ENCODE peak calls at places on chromosomes 13 and 19, in nine cellular contexts. One of them, this sample, is unnamed. For H3K4me1, the result is how much of the 10 kb centered on the place peaks cover.

GRCh38 chr13:51644649-51645048 is 60.4 kb downstream of the WDFY2 start:
- DNase-seq in left ventricle myocardium inferior: no peak
- DNase-seq in cardiac muscle cell: no peak
- DNase-seq in adrenal gland: peak
- DNase-seq in fibroblast of lung: peak
- DNase-seq in CD4-positive, alpha-beta memory T cell: no peak
- DNase-seq in psoas muscle: no peak
- DNase-seq in naive thymus-derived CD4-positive, alpha-beta T cell: no peak
- DNase-seq in adipocyte: peak
- DNase-seq in this sample: no peak

GRCh38 chr19:15244808-15245207 is 12.6 kb upstream of the EPHX3 start:
- DNase-seq in naive thymus-derived CD4-positive, alpha-beta T cell: no peak
- DNase-seq in adrenal gland: no peak
- DNase-seq in cardiac muscle cell: no peak
- DNase-seq in adipocyte: no peak
- DNase-seq in fibroblast of lung: no peak
- DNase-seq in psoas muscle: no peak
- DNase-seq in CD4-positive, alpha-beta memory T cell: no peak
- DNase-seq in left ventricle myocardium inferior: no peak
- DNase-seq in this sample: no peak

GRCh38 chr19:48755787-48756674 is 707 bp downstream of the FGF21 start:
- DNase-seq in naive thymus-derived CD4-positive, alpha-beta T cell: no peak
- DNase-seq in adrenal gland: no peak
- DNase-seq in fibroblast of lung: no peak
- DNase-seq in adipocyte: no peak
- DNase-seq in cardiac muscle cell: no peak
- DNase-seq in CD4-positive, alpha-beta memory T cell: no peak
- DNase-seq in psoas muscle: no peak
- DNase-seq in left ventricle myocardium inferior: no peak
- DNase-seq in this sample: no peak

GRCh38 chr19:38559428-38560401 is 58.0 kb downstream of the MAP4K1 start:
- DNase-seq in CD4-positive, alpha-beta memory T cell: peak
- DNase-seq in cardiac muscle cell: no peak
- DNase-seq in naive thymus-derived CD4-positive, alpha-beta T cell: no peak
- DNase-seq in adrenal gland: no peak
- DNase-seq in left ventricle myocardium inferior: no peak
- DNase-seq in adipocyte: peak
- DNase-seq in psoas muscle: peak
- DNase-seq in fibroblast of lung: peak
- DNase-seq in this sample: no peak

GRCh38 chr13:30143671-30144400 is 163.5 kb downstream of the KATNAL1 start:
- DNase-seq in naive thymus-derived CD4-positive, alpha-beta T cell: no peak
- DNase-seq in CD4-positive, alpha-beta memory T cell: no peak
- DNase-seq in adipocyte: peak
- DNase-seq in adrenal gland: no peak
- DNase-seq in psoas muscle: no peak
- DNase-seq in cardiac muscle cell: no peak
- DNase-seq in fibroblast of lung: peak
- DNase-seq in left ventricle myocardium inferior: no peak
- DNase-seq in this sample: no peak

GRCh38 chr13:41802684-41803554 is 158.0 kb downstream of the VWA8 start:
- DNase-seq in adipocyte: peak
- DNase-seq in naive thymus-derived CD4-positive, alpha-beta T cell: no peak
- DNase-seq in adrenal gland: no peak
- DNase-seq in cardiac muscle cell: no peak
- DNase-seq in psoas muscle: no peak
- DNase-seq in fibroblast of lung: peak
- DNase-seq in CD4-positive, alpha-beta memory T cell: no peak
- DNase-seq in left ventricle myocardium inferior: no peak
- DNase-seq in this sample: no peak

GRCh38 chr19:39413269-39413902 is 917 bp downstream of the PLEKHG2 start:
- DNase-seq in CD4-positive, alpha-beta memory T cell: peak
- DNase-seq in adipocyte: peak
- DNase-seq in cardiac muscle cell: peak
- DNase-seq in naive thymus-derived CD4-positive, alpha-beta T cell: no peak
- DNase-seq in adrenal gland: peak
- DNase-seq in psoas muscle: peak
- DNase-seq in left ventricle myocardium inferior: peak
- DNase-seq in fibroblast of lung: peak
- DNase-seq in this sample: peak

GRCh38 chr19:6577410-6578125 is 13.4 kb downstream of the CD70 start:
- DNase-seq in CD4-positive, alpha-beta memory T cell: no peak
- DNase-seq in fibroblast of lung: no peak
- DNase-seq in adipocyte: no peak
- DNase-seq in naive thymus-derived CD4-positive, alpha-beta T cell: no peak
- DNase-seq in left ventricle myocardium inferior: no peak
- DNase-seq in adrenal gland: no peak
- DNase-seq in psoas muscle: no peak
- DNase-seq in cardiac muscle cell: no peak
- DNase-seq in this sample: no peak

GRCh38 chr13:110442946-110443632 is 118.4 kb downstream of the RAB20 start:
- DNase-seq in adrenal gland: no peak
- DNase-seq in adipocyte: peak
- DNase-seq in psoas muscle: no peak
- DNase-seq in fibroblast of lung: peak
- DNase-seq in left ventricle myocardium inferior: no peak
- DNase-seq in naive thymus-derived CD4-positive, alpha-beta T cell: no peak
- DNase-seq in CD4-positive, alpha-beta memory T cell: no peak
- DNase-seq in cardiac muscle cell: no peak
- DNase-seq in this sample: no peak

GRCh38 chr13:111186305-111186930 is 71.3 kb downstream of the ARHGEF7 start:
- DNase-seq in fibroblast of lung: no peak
- DNase-seq in adipocyte: no peak
- DNase-seq in adrenal gland: no peak
- DNase-seq in naive thymus-derived CD4-positive, alpha-beta T cell: no peak
- DNase-seq in left ventricle myocardium inferior: no peak
- DNase-seq in psoas muscle: no peak
- DNase-seq in CD4-positive, alpha-beta memory T cell: no peak
- DNase-seq in cardiac muscle cell: no peak
- DNase-seq in this sample: no peak

GRCh38 chr13:113561417-113562084 is 23.0 kb upstream of the TFDP1 start:
- DNase-seq in adipocyte: no peak
- DNase-seq in naive thymus-derived CD4-positive, alpha-beta T cell: no peak
- DNase-seq in psoas muscle: no peak
- DNase-seq in fibroblast of lung: no peak
- DNase-seq in adrenal gland: no peak
- DNase-seq in CD4-positive, alpha-beta memory T cell: no peak
- DNase-seq in cardiac muscle cell: no peak
- DNase-seq in left ventricle myocardium inferior: no peak
- DNase-seq in this sample: no peak

GRCh38 chr19:31783592-31783991 is 434.4 kb upstream of the TSHZ3 start:
- DNase-seq in CD4-positive, alpha-beta memory T cell: no peak
- DNase-seq in cardiac muscle cell: no peak
- DNase-seq in fibroblast of lung: no peak
- DNase-seq in naive thymus-derived CD4-positive, alpha-beta T cell: no peak
- DNase-seq in psoas muscle: no peak
- DNase-seq in left ventricle myocardium inferior: no peak
- DNase-seq in adipocyte: no peak
- DNase-seq in adrenal gland: no peak
- DNase-seq in this sample: no peak

GRCh38 chr19:11624064-11624463 is 26.8 kb downstream of the ZNF627 start:
- DNase-seq in cardiac muscle cell: no peak
- DNase-seq in naive thymus-derived CD4-positive, alpha-beta T cell: no peak
- DNase-seq in left ventricle myocardium inferior: no peak
- DNase-seq in psoas muscle: no peak
- DNase-seq in adipocyte: peak
- DNase-seq in fibroblast of lung: peak
- DNase-seq in adrenal gland: no peak
- DNase-seq in CD4-positive, alpha-beta memory T cell: no peak
- DNase-seq in this sample: no peak

GRCh38 chr19:54172764-54173699 is at the start of gene TMC4:
- DNase-seq in adipocyte: no peak
- DNase-seq in adrenal gland: no peak
- DNase-seq in psoas muscle: no peak
- DNase-seq in cardiac muscle cell: no peak
- DNase-seq in fibroblast of lung: no peak
- DNase-seq in left ventricle myocardium inferior: no peak
- DNase-seq in CD4-positive, alpha-beta memory T cell: no peak
- DNase-seq in naive thymus-derived CD4-positive, alpha-beta T cell: no peak
- DNase-seq in this sample: peak
- H3K4me3 ChIP-seq in adipocyte: no peak
- H3K4me3 ChIP-seq in adrenal gland: no peak
- H3K4me3 ChIP-seq in psoas muscle: peak
- H3K4me3 ChIP-seq in cardiac muscle cell: no peak
- H3K4me3 ChIP-seq in fibroblast of lung: no peak
- H3K4me3 ChIP-seq in left ventricle myocardium inferior: peak
- H3K4me3 ChIP-seq in CD4-positive, alpha-beta memory T cell: no peak
- H3K4me3 ChIP-seq in naive thymus-derived CD4-positive, alpha-beta T cell: no peak
- H3K4me3 ChIP-seq in this sample: peak

GRCh38 chr19:13053238-13053637 is 49.4 kb downstream of the LYL1 start:
- DNase-seq in left ventricle myocardium inferior: no peak
- DNase-seq in naive thymus-derived CD4-positive, alpha-beta T cell: no peak
- DNase-seq in adrenal gland: no peak
- DNase-seq in CD4-positive, alpha-beta memory T cell: no peak
- DNase-seq in psoas muscle: no peak
- DNase-seq in cardiac muscle cell: no peak
- DNase-seq in fibroblast of lung: peak
- DNase-seq in adipocyte: peak
- DNase-seq in this sample: no peak

GRCh38 chr19:13053761-13054604 is 48.7 kb downstream of the LYL1 start:
- DNase-seq in psoas muscle: peak
- DNase-seq in CD4-positive, alpha-beta memory T cell: no peak
- DNase-seq in left ventricle myocardium inferior: peak
- DNase-seq in adrenal gland: peak
- DNase-seq in adipocyte: peak
- DNase-seq in fibroblast of lung: peak
- DNase-seq in cardiac muscle cell: peak
- DNase-seq in naive thymus-derived CD4-positive, alpha-beta T cell: no peak
- DNase-seq in this sample: peak

GRCh38 chr19:13056052-13056660 is 46.5 kb downstream of the LYL1 start:
- DNase-seq in adipocyte: peak
- DNase-seq in CD4-positive, alpha-beta memory T cell: no peak
- DNase-seq in cardiac muscle cell: no peak
- DNase-seq in psoas muscle: no peak
- DNase-seq in fibroblast of lung: peak
- DNase-seq in left ventricle myocardium inferior: peak
- DNase-seq in naive thymus-derived CD4-positive, alpha-beta T cell: no peak
- DNase-seq in adrenal gland: no peak
- DNase-seq in this sample: peak

GRCh38 chr19:13055213-13056051 is 47.2 kb downstream of the LYL1 start:
- DNase-seq in cardiac muscle cell: no peak
- DNase-seq in fibroblast of lung: peak
- DNase-seq in adipocyte: peak
- DNase-seq in left ventricle myocardium inferior: peak
- DNase-seq in psoas muscle: peak
- DNase-seq in naive thymus-derived CD4-positive, alpha-beta T cell: no peak
- DNase-seq in adrenal gland: peak
- DNase-seq in CD4-positive, alpha-beta memory T cell: no peak
- DNase-seq in this sample: peak

DNA sequence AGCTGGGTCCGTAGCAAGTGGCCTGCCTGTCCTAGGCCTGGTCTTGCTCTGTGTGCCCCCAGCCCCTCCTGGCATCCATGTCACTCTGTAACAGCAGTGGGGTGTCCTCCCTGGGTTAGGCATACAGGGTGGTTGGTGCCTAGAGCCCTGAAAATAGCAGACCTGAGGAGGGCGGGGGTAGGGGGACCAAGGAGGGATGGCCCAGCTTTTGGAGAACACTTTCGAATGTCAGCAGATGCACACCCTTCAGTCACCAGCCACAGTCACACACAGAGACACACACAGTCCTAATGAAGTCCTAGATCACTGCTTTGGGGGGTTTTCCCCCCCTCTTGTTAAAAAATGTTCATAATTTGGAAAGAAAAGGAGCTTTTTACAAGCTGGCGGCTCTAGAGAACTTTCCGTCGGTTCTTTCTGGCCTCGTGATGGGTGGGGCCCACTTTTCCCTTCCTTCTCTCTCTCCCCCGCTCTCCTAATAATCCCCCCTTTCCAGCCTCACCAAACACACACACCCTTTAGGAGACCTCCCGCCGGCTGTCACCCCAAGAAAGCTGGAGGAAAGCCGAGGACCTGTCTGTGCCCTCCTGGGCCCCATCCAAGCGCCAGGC is 47.9 kb downstream of the LYL1 start:
- DNase-seq in adipocyte: no peak
- DNase-seq in psoas muscle: no peak
- DNase-seq in left ventricle myocardium inferior: peak
- DNase-seq in CD4-positive, alpha-beta memory T cell: no peak
- DNase-seq in adrenal gland: no peak
- DNase-seq in naive thymus-derived CD4-positive, alpha-beta T cell: no peak
- DNase-seq in fibroblast of lung: no peak
- DNase-seq in cardiac muscle cell: no peak
- DNase-seq in this sample: no peak
- H3K4me1 ChIP-seq in adipocyte: half or more
- H3K4me1 ChIP-seq in psoas muscle: half or more
- H3K4me1 ChIP-seq in left ventricle myocardium inferior: half or more
- H3K4me1 ChIP-seq in CD4-positive, alpha-beta memory T cell: under half
- H3K4me1 ChIP-seq in adrenal gland: under half
- H3K4me1 ChIP-seq in naive thymus-derived CD4-positive, alpha-beta T cell: under half
- H3K4me1 ChIP-seq in fibroblast of lung: half or more
- H3K4me1 ChIP-seq in cardiac muscle cell: under half
- H3K4me1 ChIP-seq in this sample: half or more

DNA sequence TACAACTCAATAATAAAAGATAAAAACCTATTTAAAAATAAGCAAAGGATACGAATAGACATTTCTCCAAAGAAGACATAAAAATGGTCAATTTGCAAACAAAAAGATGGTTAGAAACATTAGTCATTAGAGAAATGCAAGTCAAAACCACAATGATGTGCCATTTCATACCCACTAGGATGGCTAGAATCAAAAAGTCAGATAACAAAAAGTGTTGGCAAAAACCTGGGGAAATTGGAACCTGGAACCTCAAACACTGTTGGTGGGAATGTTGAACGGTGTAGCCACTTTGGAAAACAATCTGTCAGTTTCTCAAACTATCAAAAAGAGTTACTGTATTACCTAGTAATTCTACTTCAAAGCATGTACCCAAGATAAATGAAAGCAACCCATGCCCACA is 26.5 kb upstream of the ZNF30 start:
- DNase-seq in adipocyte: no peak
- DNase-seq in left ventricle myocardium inferior: no peak
- DNase-seq in psoas muscle: no peak
- DNase-seq in naive thymus-derived CD4-positive, alpha-beta T cell: no peak
- DNase-seq in CD4-positive, alpha-beta memory T cell: no peak
- DNase-seq in adrenal gland: no peak
- DNase-seq in cardiac muscle cell: no peak
- DNase-seq in fibroblast of lung: no peak
- DNase-seq in this sample: no peak
- H3K4me3 ChIP-seq in adipocyte: no peak
- H3K4me3 ChIP-seq in left ventricle myocardium inferior: no peak
- H3K4me3 ChIP-seq in psoas muscle: no peak
- H3K4me3 ChIP-seq in naive thymus-derived CD4-positive, alpha-beta T cell: no peak
- H3K4me3 ChIP-seq in CD4-positive, alpha-beta memory T cell: no peak
- H3K4me3 ChIP-seq in adrenal gland: no peak
- H3K4me3 ChIP-seq in cardiac muscle cell: no peak
- H3K4me3 ChIP-seq in fibroblast of lung: no peak
- H3K4me3 ChIP-seq in this sample: no peak

DNA sequence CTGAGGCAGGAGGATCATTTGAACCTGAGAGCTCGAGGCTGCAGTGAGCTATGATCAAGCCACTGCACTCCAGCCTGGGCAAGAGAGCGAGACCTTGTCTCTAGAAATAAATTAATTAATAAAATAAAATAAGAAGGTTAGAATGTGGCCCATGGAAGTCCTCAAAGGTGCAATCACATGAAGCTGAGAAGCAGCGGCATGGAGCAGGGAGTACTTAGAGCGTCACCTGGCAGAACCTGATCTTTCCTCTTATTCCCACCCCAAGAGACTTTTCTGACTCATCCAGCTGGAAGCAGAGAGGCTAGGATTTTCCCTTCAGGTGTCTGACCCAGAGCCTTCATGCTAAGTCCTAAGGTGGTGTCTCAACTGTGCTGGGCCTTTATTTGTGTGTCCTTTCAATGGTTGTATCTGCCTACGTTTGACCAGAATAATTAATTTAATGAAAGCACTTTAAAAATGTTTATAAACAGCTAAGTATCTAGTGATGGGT is 8.9 kb upstream of the MRPS31 start:
- DNase-seq in adipocyte: no peak
- DNase-seq in adrenal gland: no peak
- DNase-seq in left ventricle myocardium inferior: no peak
- DNase-seq in CD4-positive, alpha-beta memory T cell: no peak
- DNase-seq in naive thymus-derived CD4-positive, alpha-beta T cell: no peak
- DNase-seq in fibroblast of lung: no peak
- DNase-seq in cardiac muscle cell: no peak
- DNase-seq in psoas muscle: no peak
- DNase-seq in this sample: no peak
- H3K4me1 ChIP-seq in adipocyte: under half
- H3K4me1 ChIP-seq in adrenal gland: under half
- H3K4me1 ChIP-seq in left ventricle myocardium inferior: under half
- H3K4me1 ChIP-seq in CD4-positive, alpha-beta memory T cell: under half
- H3K4me1 ChIP-seq in naive thymus-derived CD4-positive, alpha-beta T cell: under half
- H3K4me1 ChIP-seq in fibroblast of lung: under half
- H3K4me1 ChIP-seq in cardiac muscle cell: under half
- H3K4me1 ChIP-seq in psoas muscle: under half
- H3K4me1 ChIP-seq in this sample: under half

This sample was measured in mucosa of descending colon.